ENCODE peak calls at places on chromosomes 4 and X, in seven cellular contexts. T is fibroblast of lung, N is breast epithelium, E is right atrium auricular region, F is A673, R is GM10248, A is neural progenitor cell. Q is an unnamed sample.

GRCh38 chr4:79852305-79852730 is 220.7 kb downstream of the ANTXR2 start:
- DNase-seq in F (peak), N (no peak), A (no peak), T (peak), R (no peak), E (no peak), Q (no peak)

GRCh38 chr4:24642941-24643628 is 58.7 kb upstream of the DHX15 start:
- DNase-seq in N (no peak), E (no peak), A (no peak), F (peak), T (peak), R (no peak), Q (no peak)

GRCh38 chrX:71096702-71097032 is 1.0 kb downstream of the FOXO4 start:
- DNase-seq in T (no peak), R (no peak), N (no peak), F (no peak), A (no peak), E (no peak), Q (no peak)

GRCh38 chr4:186757696-186758330 is 34.2 kb upstream of the FAT1 start:
- DNase-seq in N (no peak), E (no peak), A (no peak), R (no peak), T (no peak), F (peak), Q (no peak)

GRCh38 chrX:40908857-40909475 is 173.6 kb upstream of the MED14 start:
- DNase-seq in A (no peak), R (no peak), E (no peak), N (no peak), T (peak), F (no peak), Q (no peak)

GRCh38 chrX:17005712-17006372 is 59.4 kb downstream of the REPS2 start:
- DNase-seq in F (no peak), T (no peak), N (no peak), E (no peak), R (no peak), A (no peak), Q (no peak)

GRCh38 chr4:8073206-8073863 is 85.3 kb downstream of the ABLIM2 start:
- DNase-seq in F (peak), T (no peak), E (no peak), R (no peak), A (no peak), N (no peak), Q (no peak)

GRCh38 chr4:152591361-152591760 is 55.5 kb upstream of the FBXW7 start:
- DNase-seq in E (peak), F (peak), R (peak), T (peak), A (peak), N (no peak), Q (peak)

GRCh38 chr4:45102716-45103115 is 376.4 kb upstream of the GNPDA2 start:
- DNase-seq in R (no peak), T (no peak), E (no peak), N (no peak), F (no peak), A (no peak), Q (no peak)

GRCh38 chr4:82639947-82640346 is 78.2 kb upstream of the TMEM150C start:
- DNase-seq in F (no peak), R (no peak), A (no peak), T (no peak), E (no peak), N (no peak), Q (no peak)

GRCh38 chrX:17930850-17931249 is 69.8 kb upstream of the RAI2 start:
- DNase-seq in A (no peak), N (no peak), R (no peak), F (peak), T (no peak), E (no peak), Q (no peak)

GRCh38 chrX:14832591-14832990 is 40.3 kb downstream of the FANCB start:
- DNase-seq in F (no peak), R (no peak), E (no peak), N (no peak), T (peak), A (no peak), Q (no peak)

GRCh38 chr4:87185471-87185870 is 34.9 kb downstream of the KLHL8 start:
- DNase-seq in A (peak), T (no peak), R (no peak), N (no peak), F (no peak), E (no peak), Q (no peak)

GRCh38 chrX:110755061-110755460 is 40.6 kb downstream of the CHRDL1 start:
- DNase-seq in F (no peak), R (no peak), N (no peak), T (peak), A (no peak), E (no peak), Q (no peak)

GRCh38 chr4:56434599-56435000 is 815 bp downstream of the PPAT start:
- DNase-seq in T (peak), N (no peak), A (peak), E (no peak), R (no peak), F (peak), Q (no peak)

GRCh38 chrX:120790118-120790517 is 85.5 kb downstream of the CT47B1 start:
- DNase-seq in T (peak), A (peak), E (no peak), F (peak), R (peak), N (no peak), Q (peak)

GRCh38 chr4:150070464-150071170 is 7.6 kb upstream of the DCLK2 start:
- DNase-seq in R (no peak), F (no peak), A (no peak), T (no peak), E (no peak), N (no peak), Q (no peak)

GRCh38 chr4:56049428-56050212 is 100.9 kb downstream of the CEP135 start:
- DNase-seq in E (no peak), R (peak), T (peak), A (peak), N (no peak), F (peak), Q (peak)

GRCh38 chr4:3229964-3230363 is 19.0 kb upstream of the MSANTD1 start:
- DNase-seq in A (no peak), N (no peak), F (no peak), R (no peak), T (no peak), E (no peak), Q (no peak)

GRCh38 chrX:118847676-118848075 is 24.1 kb downstream of the ZCCHC12 start:
- DNase-seq in T (peak), A (peak), F (peak), R (peak), N (no peak), E (no peak), Q (no peak)

GRCh38 chr4:86837651-86838050 is 11.5 kb downstream of the SLC10A6 start:
- DNase-seq in F (no peak), E (no peak), T (peak), N (no peak), A (no peak), R (no peak), Q (no peak)

GRCh38 chr4:74117024-74117534 is 18.1 kb upstream of the CXCL2 start:
- DNase-seq in A (no peak), F (no peak), T (peak), N (peak), E (peak), R (no peak), Q (no peak)

GRCh38 chr4:33411182-33411581 is 2691.0 kb downstream of the PCDH7 start:
- DNase-seq in A (no peak), E (no peak), F (no peak), T (peak), R (no peak), N (no peak), Q (no peak)

GRCh38 chr4:176409627-176410026 is 89.9 kb downstream of the SPCS3 start:
- DNase-seq in R (no peak), A (no peak), N (no peak), T (no peak), F (no peak), E (no peak), Q (no peak)

GRCh38 chr4:140628016-140628415 is 59.3 kb upstream of the UCP1 start:
- DNase-seq in E (no peak), A (no peak), R (no peak), N (no peak), F (no peak), T (no peak), Q (no peak)

GRCh38 chr4:13349096-13349495 is 135.0 kb downstream of the RAB28 start:
- DNase-seq in E (no peak), R (no peak), A (no peak), F (no peak), T (no peak), N (no peak), Q (no peak)

GRCh38 chr4:89755210-89755609 is 81.8 kb downstream of the SNCA start:
- DNase-seq in N (no peak), T (peak), R (no peak), A (no peak), F (no peak), E (no peak), Q (no peak)

GRCh38 chr4:8071741-8072140 is 86.9 kb downstream of the ABLIM2 start:
- DNase-seq in R (no peak), T (no peak), E (no peak), F (peak), A (peak), N (no peak), Q (no peak)

GRCh38 chr4:124061413-124061812 is 651.1 kb downstream of the ANKRD50 start:
- DNase-seq in F (no peak), A (no peak), E (no peak), R (no peak), T (peak), N (no peak), Q (no peak)

GRCh38 chr4:8547912-8548730 is 32.1 kb upstream of the GPR78 start:
- DNase-seq in R (no peak), F (no peak), A (no peak), E (no peak), N (no peak), T (no peak), Q (no peak)

GRCh38 chr4:10746371-10747143 is 62.0 kb upstream of the CLNK start:
- DNase-seq in T (peak), N (no peak), E (no peak), F (no peak), A (no peak), R (no peak), Q (no peak)

GRCh38 chr4:185713272-185713671 is 98.7 kb downstream of the SORBS2 start:
- DNase-seq in N (no peak), E (no peak), T (peak), R (no peak), A (no peak), F (no peak), Q (no peak)
- TF ChIP-seq CTCF in N (no peak), E (no peak), T (no peak), R (no peak), A (no peak), F (no peak), Q (no peak)

GRCh38 chr4:25801594-25801993 is 61.2 kb downstream of the SEL1L3 start:
- DNase-seq in E (no peak), A (no peak), N (no peak), R (no peak), F (no peak), T (no peak), Q (no peak)
- TF ChIP-seq CTCF in E (no peak), A (no peak), N (no peak), R (no peak), F (no peak), T (no peak), Q (no peak)

GRCh38 chrX:39601193-39602085 is 496.3 kb downstream of the BCOR start:
- DNase-seq in E (no peak), A (no peak), R (no peak), N (no peak), T (no peak), F (no peak), Q (peak)
- TF ChIP-seq CTCF in E (no peak), A (no peak), R (no peak), N (no peak), T (no peak), F (no peak), Q (no peak)

GRCh38 chr4:518569-519083 is 19.6 kb downstream of the PIGG start:
- DNase-seq in A (no peak), F (no peak), E (no peak), N (no peak), T (no peak), R (no peak), Q (no peak)
- TF ChIP-seq CTCF in A (no peak), F (no peak), E (no peak), N (no peak), T (no peak), R (no peak), Q (no peak)

DNA sequence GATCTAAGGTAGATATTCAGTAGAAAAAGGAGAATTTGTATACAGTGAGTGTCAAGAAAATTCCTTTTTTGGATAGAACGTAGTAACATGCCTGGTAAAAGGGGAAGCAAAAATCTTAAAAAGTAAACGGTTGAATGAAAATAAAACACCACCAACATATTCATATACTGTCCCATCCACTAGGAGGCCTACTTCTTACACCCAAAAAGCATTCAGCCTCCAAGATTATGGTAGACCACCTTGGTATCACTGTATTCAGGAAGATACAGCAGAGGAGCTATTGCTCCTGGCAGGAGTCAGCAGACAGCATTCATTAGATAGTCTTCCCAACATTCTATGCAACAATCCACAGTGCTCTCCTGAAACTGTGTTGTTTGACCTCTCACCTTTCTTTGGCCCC is 274.6 kb upstream of the MAGEB2 start:
- DNase-seq in A (no peak), N (no peak), E (no peak), R (no peak), T (no peak), F (peak), Q (no peak)
- TF ChIP-seq CTCF in A (no peak), N (no peak), E (no peak), R (no peak), T (no peak), F (peak), Q (no peak)

GRCh38 chr4:98546910-98547544 is 111.4 kb downstream of the TSPAN5 start:
- DNase-seq in T (peak), N (no peak), F (peak), R (no peak), E (peak), A (peak), Q (peak)
- TF ChIP-seq CTCF in T (peak), N (no peak), F (peak), R (no peak), E (peak), A (no peak), Q (no peak)

DNA sequence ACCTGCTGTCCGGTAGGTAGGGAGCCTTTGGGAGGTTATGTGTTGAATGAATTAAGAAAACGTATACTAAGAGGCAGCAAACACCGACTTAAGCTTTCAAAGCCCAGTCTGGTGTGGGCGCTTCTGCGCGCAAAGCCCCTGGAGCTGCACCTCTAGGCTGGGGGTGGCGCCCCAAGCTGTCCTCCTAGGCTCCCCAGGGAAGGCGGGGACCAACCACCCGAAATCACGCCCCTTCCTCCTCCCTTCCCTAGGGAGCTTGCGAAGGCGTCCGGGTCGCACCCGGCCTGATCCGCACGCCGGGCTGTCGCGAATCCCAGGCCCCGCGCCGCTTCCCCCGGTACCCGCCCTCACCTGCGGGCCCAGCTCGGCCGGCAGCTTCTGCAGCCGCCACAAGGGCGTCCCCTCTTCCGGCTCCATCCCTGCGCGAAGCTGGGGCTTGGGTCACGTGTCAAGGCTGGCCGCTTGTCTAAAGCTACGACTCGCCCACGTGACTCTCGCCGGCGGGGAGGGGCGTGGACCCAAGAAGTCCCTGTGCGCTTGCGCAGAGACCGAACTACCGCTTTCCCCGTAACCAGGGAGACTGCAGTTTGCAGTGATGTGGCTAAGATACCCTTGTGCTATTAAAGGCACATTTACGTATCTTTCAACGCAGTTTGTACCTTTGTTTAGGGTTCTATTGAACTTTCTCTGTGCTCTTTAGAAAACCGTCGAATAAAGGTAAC is at the start of gene COMMD8:
- DNase-seq in T (peak), F (peak), N (peak), E (peak), A (peak), R (peak), Q (peak)
- TF ChIP-seq CTCF in T (peak), F (peak), N (peak), E (peak), A (peak), R (peak), Q (peak)

GRCh38 chrX:65451663-65452062 is 82.9 kb downstream of the LAS1L start:
- DNase-seq in N (no peak), A (peak), T (peak), E (no peak), F (peak), R (peak), Q (peak)
- TF ChIP-seq CTCF in N (no peak), A (peak), T (no peak), E (peak), F (peak), R (peak), Q (peak)

GRCh38 chrX:9885150-9885549 is 82.0 kb upstream of the CLDN34 start:
- DNase-seq in R (peak), E (no peak), A (peak), N (no peak), T (peak), F (peak), Q (peak)
- TF ChIP-seq CTCF in R (peak), E (peak), A (peak), N (no peak), T (peak), F (peak), Q (peak)

GRCh38 chrX:133544778-133545177 is 129.5 kb upstream of the GPC4 start:
- DNase-seq in N (no peak), R (no peak), E (no peak), T (no peak), F (no peak), A (no peak), Q (no peak)
- TF ChIP-seq CTCF in N (no peak), R (no peak), E (no peak), T (no peak), F (no peak), A (no peak), Q (no peak)